ENCODE peak calls at places on chromosomes 13 and 19, in four cellular contexts. One of them, this sample, is unnamed.

GRCh38 chr19:8113017-8113416 is 36.4 kb downstream of the FBN3 start:
- DNase-seq in WTC11: no peak
- DNase-seq in K562: no peak
- DNase-seq in GM12878: no peak
- DNase-seq in this sample: no peak

GRCh38 chr13:94251801-94252200 is 227.7 kb downstream of the DCT start:
- DNase-seq in K562: no peak
- DNase-seq in GM12878: no peak
- DNase-seq in WTC11: no peak
- DNase-seq in this sample: no peak

GRCh38 chr19:3351702-3352447 is 14.5 kb upstream of the NFIC start:
- DNase-seq in K562: no peak
- DNase-seq in GM12878: no peak
- DNase-seq in WTC11: no peak
- DNase-seq in this sample: no peak

GRCh38 chr13:97122381-97122996 is 99.6 kb upstream of the MBNL2 start:
- DNase-seq in WTC11: no peak
- DNase-seq in K562: no peak
- DNase-seq in GM12878: no peak
- DNase-seq in this sample: no peak

GRCh38 chr13:35630551-35631275 is 154.2 kb upstream of the MAB21L1 start:
- DNase-seq in GM12878: no peak
- DNase-seq in WTC11: peak
- DNase-seq in K562: peak
- DNase-seq in this sample: peak

GRCh38 chr19:43425567-43426392 is 11.1 kb downstream of the TEX101 start:
- DNase-seq in K562: no peak
- DNase-seq in GM12878: no peak
- DNase-seq in WTC11: no peak
- DNase-seq in this sample: no peak

GRCh38 chr19:49272204-49272603 is 52.8 kb downstream of the SLC6A16 start:
- DNase-seq in GM12878: no peak
- DNase-seq in K562: no peak
- DNase-seq in WTC11: no peak
- DNase-seq in this sample: no peak

GRCh38 chr19:38245826-38246498 is 10.2 kb downstream of the PPP1R14A start:
- DNase-seq in K562: no peak
- DNase-seq in GM12878: no peak
- DNase-seq in WTC11: no peak
- DNase-seq in this sample: no peak

GRCh38 chr13:50592412-50593145 is 250.9 kb downstream of the DLEU7 start:
- DNase-seq in WTC11: no peak
- DNase-seq in GM12878: no peak
- DNase-seq in K562: no peak
- DNase-seq in this sample: no peak

GRCh38 chr19:963401-964022 is 20.6 kb upstream of the WDR18 start:
- DNase-seq in GM12878: no peak
- DNase-seq in WTC11: no peak
- DNase-seq in K562: no peak
- DNase-seq in this sample: no peak

GRCh38 chr19:17332677-17333581 is 1.7 kb downstream of the ANO8 start:
- DNase-seq in GM12878: peak
- DNase-seq in K562: peak
- DNase-seq in WTC11: peak
- DNase-seq in this sample: peak

GRCh38 chr13:73792796-73793195 is 341.4 kb downstream of the KLF12 start:
- DNase-seq in GM12878: no peak
- DNase-seq in WTC11: no peak
- DNase-seq in K562: no peak
- DNase-seq in this sample: no peak

DNA sequence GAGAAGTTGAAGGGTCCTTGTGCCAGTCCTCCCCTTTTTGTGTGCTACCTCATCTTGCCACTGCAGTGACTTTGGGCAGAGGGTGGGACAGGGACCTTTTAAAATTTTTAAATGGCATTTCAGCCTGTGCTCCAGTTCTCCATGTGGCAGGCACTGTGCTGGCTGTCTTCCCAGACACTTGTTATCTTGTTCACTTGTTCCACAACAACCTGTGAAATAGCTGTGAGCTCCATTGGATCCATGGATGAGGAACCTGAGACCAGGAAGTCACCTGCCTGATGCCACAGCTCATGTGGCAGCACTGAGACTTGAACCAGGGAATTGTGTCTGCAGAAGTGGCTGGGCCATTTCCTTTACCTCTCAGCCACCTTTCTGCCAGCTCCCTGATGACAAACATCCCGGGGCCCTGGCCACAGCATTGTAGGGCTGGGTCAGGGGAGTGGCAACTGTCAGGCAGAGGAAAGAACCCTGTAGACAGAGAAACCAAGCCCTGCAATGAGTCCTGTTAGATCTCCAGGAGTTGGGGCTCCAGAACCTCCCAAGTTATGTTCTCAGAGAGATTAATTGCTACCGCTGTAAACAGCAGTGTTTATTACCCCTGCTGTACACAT is 6.4 kb downstream of the EGLN2 start:
- DNase-seq in WTC11: no peak
- DNase-seq in K562: no peak
- DNase-seq in GM12878: no peak
- DNase-seq in this sample: no peak
- TF ChIP-seq CBFB in WTC11: no peak
- TF ChIP-seq CBFB in K562: no peak
- TF ChIP-seq CBFB in GM12878: no peak
- TF ChIP-seq CBFB in this sample: no peak

DNA sequence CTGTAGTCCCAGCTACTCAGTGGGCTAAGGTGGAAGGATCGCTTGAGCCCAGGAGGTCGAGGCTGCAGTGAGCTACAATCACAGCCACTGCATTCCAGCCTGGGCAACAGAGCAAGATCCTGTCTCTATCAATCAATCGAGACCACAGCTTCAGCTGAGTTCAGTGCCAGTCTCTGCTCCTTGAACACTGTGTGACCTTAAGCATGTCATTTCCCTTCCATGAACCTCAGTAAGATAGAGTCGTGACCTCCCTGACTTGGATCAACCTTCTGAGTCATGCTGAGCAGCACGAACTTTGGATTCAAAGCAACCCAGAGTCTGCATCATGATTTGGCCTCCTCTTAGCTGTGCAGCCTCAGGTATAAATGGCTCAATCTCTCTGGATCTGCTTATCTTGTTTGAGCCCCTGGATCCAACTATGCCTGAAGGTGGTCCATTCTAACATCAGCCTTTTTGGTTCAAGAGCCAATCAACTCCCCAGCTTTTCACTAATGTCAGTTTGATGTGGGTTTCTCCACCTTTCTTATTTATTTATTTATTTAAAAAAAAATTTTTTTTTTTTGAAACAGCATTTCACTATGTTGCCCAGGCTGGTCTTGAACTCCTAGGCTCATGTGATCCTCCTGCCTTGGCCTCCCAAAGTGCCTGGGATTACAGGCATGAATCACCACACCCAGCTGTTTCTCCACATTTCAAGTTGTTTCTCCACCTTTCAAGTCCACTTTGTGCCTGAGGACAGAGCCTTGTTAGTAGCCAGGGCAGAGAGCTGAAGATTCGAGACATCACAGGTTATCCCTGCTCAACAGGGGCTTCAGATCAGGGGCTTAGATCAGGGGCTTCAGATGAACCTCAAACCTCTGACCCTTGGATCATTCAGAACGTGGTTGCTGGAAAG is 26.4 kb downstream of the PTPRS start:
- DNase-seq in GM12878: no peak
- DNase-seq in WTC11: no peak
- DNase-seq in K562: peak
- DNase-seq in this sample: peak
- TF ChIP-seq USF2 in GM12878: no peak
- TF ChIP-seq USF2 in WTC11: no peak
- TF ChIP-seq USF2 in K562: no peak
- TF ChIP-seq USF2 in this sample: no peak

GRCh38 chr13:29589234-29589633 is 6.3 kb downstream of the SLC7A1 start:
- DNase-seq in GM12878: no peak
- DNase-seq in K562: no peak
- DNase-seq in WTC11: no peak
- DNase-seq in this sample: no peak
- TF ChIP-seq CBFB in GM12878: no peak
- TF ChIP-seq CBFB in K562: no peak
- TF ChIP-seq CBFB in WTC11: no peak
- TF ChIP-seq CBFB in this sample: no peak

DNA sequence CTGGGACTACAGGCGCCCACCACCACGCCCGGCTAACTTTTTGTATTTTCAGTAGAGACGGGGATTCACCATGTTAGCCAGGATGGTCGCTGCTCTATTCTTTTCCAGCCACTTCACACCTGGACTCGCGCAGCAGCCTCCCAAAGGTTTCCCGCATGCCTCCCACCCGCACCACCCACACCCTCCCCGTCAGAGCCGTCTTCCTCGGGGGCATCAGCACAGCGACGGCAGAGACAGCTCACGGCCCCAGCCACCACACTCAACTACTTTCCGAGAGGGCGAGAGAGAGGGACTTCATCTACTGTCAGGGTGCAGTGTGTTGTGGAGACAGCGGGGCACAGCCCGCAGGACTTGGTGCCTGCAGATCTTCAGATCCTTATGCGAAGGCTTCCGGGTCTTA is 5.6 kb downstream of the ZNF787 start:
- DNase-seq in GM12878: no peak
- DNase-seq in K562: no peak
- DNase-seq in WTC11: no peak
- DNase-seq in this sample: no peak
- TF ChIP-seq USF2 in GM12878: no peak
- TF ChIP-seq USF2 in K562: no peak
- TF ChIP-seq USF2 in WTC11: no peak
- TF ChIP-seq USF2 in this sample: no peak

GRCh38 chr13:80118507-80118906 is 222.4 kb downstream of the SPRY2 start:
- DNase-seq in WTC11: no peak
- DNase-seq in K562: no peak
- DNase-seq in GM12878: no peak
- DNase-seq in this sample: no peak
- TF ChIP-seq CBFB in WTC11: no peak
- TF ChIP-seq CBFB in K562: no peak
- TF ChIP-seq CBFB in GM12878: no peak
- TF ChIP-seq CBFB in this sample: no peak

GRCh38 chr19:46901701-46902401 is 41.1 kb downstream of the ARHGAP35 start:
- DNase-seq in K562: no peak
- DNase-seq in WTC11: no peak
- DNase-seq in GM12878: no peak
- DNase-seq in this sample: no peak

GRCh38 chr19:46906221-46906620 is 45.4 kb downstream of the ARHGAP35 start:
- DNase-seq in GM12878: no peak
- DNase-seq in WTC11: no peak
- DNase-seq in K562: no peak
- DNase-seq in this sample: no peak

GRCh38 chr19:46902402-46902766 is 41.6 kb downstream of the ARHGAP35 start:
- DNase-seq in K562: no peak
- DNase-seq in GM12878: no peak
- DNase-seq in WTC11: no peak
- DNase-seq in this sample: no peak

GRCh38 chr19:46903458-46903857 is 42.7 kb downstream of the ARHGAP35 start:
- DNase-seq in K562: no peak
- DNase-seq in WTC11: no peak
- DNase-seq in GM12878: no peak
- DNase-seq in this sample: no peak

DNA sequence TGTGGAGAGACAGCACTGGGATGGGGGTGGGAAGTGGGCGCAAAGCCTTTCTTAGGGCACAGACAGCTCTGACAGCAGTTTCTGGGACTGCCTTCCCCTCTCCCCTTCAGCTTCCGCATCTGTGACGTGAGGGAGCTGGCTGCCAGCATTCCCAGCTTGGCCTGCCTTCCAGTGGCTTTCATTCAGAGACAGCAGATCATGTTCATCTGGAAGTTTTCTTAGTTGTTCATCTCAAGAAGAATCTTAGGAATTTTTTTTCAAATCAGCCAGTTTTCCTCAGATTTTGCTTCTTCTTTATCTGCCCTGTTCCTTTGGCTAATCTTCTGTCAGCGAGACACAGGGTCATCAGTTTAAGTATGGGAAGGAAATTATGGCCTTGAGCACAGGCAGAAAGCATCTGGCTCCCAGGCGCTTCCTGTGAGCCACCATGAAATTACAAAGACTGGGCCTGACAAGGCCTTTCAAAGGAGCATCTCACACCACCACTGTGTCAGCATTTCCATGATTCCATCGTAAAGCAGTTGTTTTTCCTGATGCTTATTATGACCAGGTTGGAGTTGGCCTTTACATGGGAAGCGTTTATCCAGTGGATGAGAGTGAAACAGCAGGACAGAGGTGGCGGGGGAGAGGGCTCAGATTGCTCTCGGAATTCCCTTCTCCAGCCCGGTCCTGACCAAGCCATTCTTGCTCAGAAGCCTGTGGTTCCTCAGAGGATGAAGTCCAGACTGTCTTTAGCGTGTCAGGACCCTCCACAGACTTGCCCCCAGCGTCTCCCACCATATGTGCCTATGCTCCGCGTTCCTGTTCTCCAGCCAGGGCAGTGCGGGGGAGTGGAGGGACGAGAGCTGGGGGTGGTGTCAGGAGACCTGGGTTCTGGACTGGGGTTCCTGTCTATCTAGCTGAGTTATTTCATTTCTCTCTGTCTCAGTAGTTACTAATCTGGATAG is 43.6 kb downstream of the ARHGAP35 start:
- DNase-seq in K562: no peak
- DNase-seq in WTC11: no peak
- DNase-seq in GM12878: no peak
- DNase-seq in this sample: no peak
- TF ChIP-seq USF2 in K562: no peak
- TF ChIP-seq USF2 in WTC11: no peak
- TF ChIP-seq USF2 in GM12878: no peak
- TF ChIP-seq USF2 in this sample: no peak

DNA sequence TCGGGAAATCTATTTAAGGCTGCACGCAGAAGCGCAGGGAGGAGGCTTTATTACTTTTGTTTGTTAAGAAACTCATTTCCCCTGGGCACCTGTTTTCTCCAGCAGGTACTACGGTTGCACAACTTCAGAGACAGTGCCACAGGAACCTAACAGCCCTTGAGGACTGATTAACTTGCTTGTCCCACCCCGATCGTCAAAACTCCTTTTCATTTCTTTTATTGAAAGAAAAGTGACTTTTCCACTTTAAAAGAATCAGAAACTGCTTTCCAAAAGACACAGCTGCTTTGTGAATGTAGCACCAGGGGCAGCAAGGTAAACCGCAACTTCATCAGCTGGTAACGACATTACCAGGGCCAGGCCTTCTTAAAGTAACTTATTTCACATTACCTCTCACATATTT is 1.5 kb downstream of the ANKRD10 start:
- DNase-seq in GM12878: no peak
- DNase-seq in K562: no peak
- DNase-seq in WTC11: no peak
- DNase-seq in this sample: peak
- TF ChIP-seq CBFB in GM12878: no peak
- TF ChIP-seq CBFB in K562: no peak
- TF ChIP-seq CBFB in WTC11: no peak
- TF ChIP-seq CBFB in this sample: no peak

DNA sequence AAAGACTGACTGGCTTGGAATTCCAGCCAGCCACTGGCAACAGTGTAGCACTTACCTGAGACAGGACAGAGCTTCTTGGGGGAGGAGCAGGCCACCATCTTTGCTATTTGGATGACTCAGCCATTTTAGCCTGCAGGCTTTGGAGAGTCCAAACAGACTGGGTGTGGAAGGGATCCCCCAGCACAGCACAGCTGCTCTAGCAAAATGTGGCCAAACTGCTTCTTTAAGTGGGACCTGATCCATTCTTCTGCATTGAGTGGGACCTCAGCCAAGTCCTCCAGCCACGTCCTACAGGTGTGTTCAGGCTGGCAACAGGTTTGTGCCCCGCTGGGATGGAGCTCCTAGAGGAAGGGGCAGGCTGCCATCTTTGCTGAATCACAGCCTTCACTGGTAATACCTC is 80.0 kb downstream of the NDFIP2 start:
- DNase-seq in K562: no peak
- DNase-seq in GM12878: no peak
- DNase-seq in WTC11: no peak
- DNase-seq in this sample: no peak
- TF ChIP-seq USF2 in K562: no peak
- TF ChIP-seq USF2 in GM12878: no peak
- TF ChIP-seq USF2 in WTC11: no peak
- TF ChIP-seq USF2 in this sample: no peak